ENCODE peak calls at places on chromosomes 2 and 18, in ten cellular contexts. U is brain microvascular endothelial cell, K is pancreas, D is stomach, R is tibial artery, H is GM23338, Z is HepG2, M is adrenal gland, P is BJ, B is fibroblast of lung. J is an unnamed sample. For H3K36me3, the result is how much of the 10 kb centered on the place peaks cover.

GRCh38 chr18:10036479-10036878 is 122.7 kb downstream of the VAPA start:
- DNase-seq in U (no peak), K (no peak), D (peak), R (no peak), H (no peak), Z (no peak), M (peak), P (no peak), B (no peak), J (no peak)

GRCh38 chr18:463442-464310 is 36.8 kb downstream of the COLEC12 start:
- DNase-seq in U (no peak), K (no peak), D (no peak), R (no peak), H (peak), Z (no peak), M (no peak), P (no peak), B (peak), J (no peak)

GRCh38 chr2:222305510-222306392 is 7.0 kb upstream of the PAX3 start:
- DNase-seq in U (no peak), K (no peak), D (no peak), R (no peak), H (peak), Z (no peak), M (no peak), P (no peak), B (peak), J (no peak)

GRCh38 chr2:234352270-234352669 is 144.6 kb downstream of the ARL4C start:
- DNase-seq in U (no peak), K (no peak), D (no peak), R (no peak), H (no peak), Z (no peak), M (no peak), P (no peak), B (no peak), J (no peak)

GRCh38 chr2:121231385-121232000 is 53.5 kb downstream of the TFCP2L1 start:
- DNase-seq in U (no peak), K (no peak), D (no peak), R (peak), H (no peak), Z (no peak), M (no peak), P (no peak), B (no peak), J (no peak)

GRCh38 chr18:74868461-74868860 is 270.8 kb downstream of the ZNF407 start:
- DNase-seq in U (no peak), K (no peak), D (no peak), R (no peak), H (peak), Z (no peak), M (no peak), P (no peak), B (no peak), J (no peak)

GRCh38 chr2:174668075-174668474 is 70.5 kb upstream of the WIPF1 start:
- DNase-seq in U (no peak), K (no peak), D (no peak), R (no peak), H (no peak), Z (no peak), M (no peak), P (no peak), B (no peak), J (no peak)

GRCh38 chr2:7566382-7566881 is 649.2 kb downstream of the RNF144A start:
- DNase-seq in U (no peak), K (no peak), D (no peak), R (no peak), H (no peak), Z (peak), M (no peak), P (no peak), B (no peak), J (no peak)

GRCh38 chr2:204145197-204146190 is 208.9 kb downstream of the ICOS start:
- DNase-seq in U (peak), K (peak), D (peak), R (peak), H (peak), Z (peak), M (peak), P (no peak), B (peak), J (peak)

GRCh38 chr2:230130668-230131364 is 62.1 kb upstream of the SLC16A14 start:
- DNase-seq in U (peak), K (peak), D (no peak), R (peak), H (no peak), Z (peak), M (peak), P (peak), B (peak), J (peak)

GRCh38 chr2:237421542-237422047 is 7.6 kb upstream of the COL6A3 start:
- DNase-seq in U (peak), K (peak), D (peak), R (peak), H (peak), Z (peak), M (peak), P (no peak), B (peak), J (no peak)

GRCh38 chr2:113720167-113720566 is 36.3 kb downstream of the SLC35F5 start:
- DNase-seq in U (no peak), K (no peak), D (no peak), R (no peak), H (peak), Z (peak), M (no peak), P (no peak), B (peak), J (no peak)

GRCh38 chr2:218883491-218884490 is 3.1 kb downstream of the WNT10A start:
- DNase-seq in U (no peak), K (no peak), D (no peak), R (no peak), H (peak), Z (no peak), M (no peak), P (no peak), B (no peak), J (no peak)

GRCh38 chr2:239166201-239166834 is 234.5 kb downstream of the HDAC4 start:
- DNase-seq in U (no peak), K (peak), D (no peak), R (peak), H (no peak), Z (no peak), M (peak), P (no peak), B (no peak), J (no peak)

GRCh38 chr2:1493361-1494126 is 80.3 kb downstream of the TPO start:
- DNase-seq in U (no peak), K (no peak), D (peak), R (peak), H (no peak), Z (no peak), M (peak), P (no peak), B (no peak), J (no peak)

GRCh38 chr18:24397131-24397693 is 412 bp downstream of the OSBPL1A start:
- DNase-seq in U (peak), K (peak), D (peak), R (peak), H (peak), Z (no peak), M (peak), P (peak), B (peak), J (peak)

GRCh38 chr2:158034198-158034831 is 67.4 kb upstream of the UPP2 start:
- DNase-seq in U (peak), K (peak), D (peak), R (no peak), H (peak), Z (peak), M (peak), P (no peak), B (peak), J (peak)

GRCh38 chr2:176682278-176682677 is 413.0 kb downstream of the MTX2 start:
- DNase-seq in U (no peak), K (no peak), D (no peak), R (no peak), H (no peak), Z (no peak), M (no peak), P (no peak), B (no peak), J (no peak)

GRCh38 chr2:65382776-65383357 is 49.5 kb downstream of the SPRED2 start:
- DNase-seq in U (peak), K (peak), D (peak), R (peak), H (peak), Z (peak), M (peak), P (peak), B (peak), J (peak)

GRCh38 chr2:237254369-237254861 is 159.5 kb downstream of the COL6A3 start:
- DNase-seq in U (peak), K (no peak), D (no peak), R (no peak), H (no peak), Z (no peak), M (no peak), P (peak), B (peak), J (no peak)

GRCh38 chr2:50401772-50402653 is 629.9 kb downstream of the NRXN1 start:
- DNase-seq in U (peak), K (peak), D (peak), R (no peak), H (peak), Z (peak), M (peak), P (no peak), B (peak), J (peak)

GRCh38 chr2:12424219-12424618 is 292.5 kb upstream of the TRIB2 start:
- DNase-seq in U (no peak), K (no peak), D (no peak), R (no peak), H (no peak), Z (no peak), M (no peak), P (no peak), B (no peak), J (no peak)

GRCh38 chr2:201909961-201910361 is 103.6 kb downstream of the CDK15 start:
- DNase-seq in U (peak), K (no peak), D (no peak), R (no peak), H (no peak), Z (no peak), M (no peak), P (peak), B (peak), J (no peak)

GRCh38 chr2:130834923-130835765 is 1.6 kb upstream of the ARHGEF4 start:
- DNase-seq in U (no peak), K (no peak), D (no peak), R (no peak), H (no peak), Z (no peak), M (no peak), P (no peak), B (no peak), J (no peak)

GRCh38 chr2:31129835-31130561 is 8.2 kb downstream of the GALNT14 start:
- DNase-seq in U (no peak), K (no peak), D (no peak), R (no peak), H (peak), Z (no peak), M (no peak), P (no peak), B (no peak), J (no peak)

GRCh38 chr2:31397099-31397498 is 17.4 kb downstream of the XDH start:
- DNase-seq in U (no peak), K (peak), D (peak), R (no peak), H (no peak), Z (no peak), M (no peak), P (no peak), B (no peak), J (no peak)

GRCh38 chr18:56770873-56771272 is 119.7 kb downstream of the WDR7 start:
- DNase-seq in U (no peak), K (no peak), D (no peak), R (no peak), H (no peak), Z (no peak), M (no peak), P (peak), B (no peak), J (no peak)

GRCh38 chr2:122514451-122514996 is 759.1 kb downstream of the TSN start:
- DNase-seq in U (peak), K (no peak), D (no peak), R (no peak), H (no peak), Z (no peak), M (no peak), P (no peak), B (no peak), J (no peak)

GRCh38 chr2:142291964-142292363 is 161.1 kb upstream of the LRP1B start:
- DNase-seq in U (peak), K (no peak), D (no peak), R (no peak), H (no peak), Z (no peak), M (no peak), P (peak), B (peak), J (no peak)

GRCh38 chr2:150809083-150809482 is 321.6 kb upstream of the RND3 start:
- DNase-seq in U (no peak), K (no peak), D (no peak), R (no peak), H (no peak), Z (no peak), M (no peak), P (no peak), B (no peak), J (no peak)

GRCh38 chr2:86035883-86036789 is 69.5 kb downstream of the POLR1A start:
- DNase-seq in U (peak), K (peak), D (peak), R (peak), H (peak), Z (no peak), M (peak), P (peak), B (peak), J (no peak)

GRCh38 chr18:59664329-59664728 is 32.9 kb downstream of the CCBE1 start:
- DNase-seq in U (no peak), K (no peak), D (no peak), R (no peak), H (no peak), Z (no peak), M (no peak), P (no peak), B (no peak), J (no peak)

GRCh38 chr2:237194906-237195305 is 109.2 kb downstream of the COPS8 start:
- DNase-seq in U (no peak), K (no peak), D (no peak), R (no peak), H (no peak), Z (no peak), M (no peak), P (no peak), B (no peak), J (no peak)

GRCh38 chr2:234258562-234259141 is 208.2 kb downstream of the SPP2 start:
- DNase-seq in U (peak), K (no peak), D (no peak), R (no peak), H (no peak), Z (no peak), M (no peak), P (no peak), B (no peak), J (no peak)

GRCh38 chr2:69292326-69292725 is 94.7 kb downstream of the GFPT1 start:
- DNase-seq in U (no peak), K (no peak), D (no peak), R (no peak), H (no peak), Z (no peak), M (no peak), P (no peak), B (no peak), J (no peak)

GRCh38 chr18:54737986-54738385 is 90.3 kb upstream of the RAB27B start:
- DNase-seq in U (peak), K (no peak), D (no peak), R (no peak), H (no peak), Z (no peak), M (no peak), P (no peak), B (peak), J (no peak)

GRCh38 chr2:154699560-154699901 is 1.0 kb downstream of the KCNJ3 start:
- DNase-seq in U (no peak), K (no peak), D (no peak), R (no peak), H (peak), Z (no peak), M (no peak), P (no peak), B (no peak), J (no peak)

GRCh38 chr2:154696771-154697170 is 1.7 kb upstream of the KCNJ3 start:
- DNase-seq in U (no peak), K (no peak), D (no peak), R (no peak), H (no peak), Z (no peak), M (no peak), P (no peak), B (no peak), J (no peak)

GRCh38 chr2:154698789-154699559 is 479 bp downstream of the KCNJ3 start:
- DNase-seq in U (no peak), K (no peak), D (no peak), R (peak), H (peak), Z (no peak), M (peak), P (no peak), B (no peak), J (no peak)

GRCh38 chr2:154697422-154698237 is 865 bp upstream of the KCNJ3 start:
- DNase-seq in U (no peak), K (peak), D (peak), R (peak), H (peak), Z (no peak), M (no peak), P (no peak), B (peak), J (no peak)

DNA sequence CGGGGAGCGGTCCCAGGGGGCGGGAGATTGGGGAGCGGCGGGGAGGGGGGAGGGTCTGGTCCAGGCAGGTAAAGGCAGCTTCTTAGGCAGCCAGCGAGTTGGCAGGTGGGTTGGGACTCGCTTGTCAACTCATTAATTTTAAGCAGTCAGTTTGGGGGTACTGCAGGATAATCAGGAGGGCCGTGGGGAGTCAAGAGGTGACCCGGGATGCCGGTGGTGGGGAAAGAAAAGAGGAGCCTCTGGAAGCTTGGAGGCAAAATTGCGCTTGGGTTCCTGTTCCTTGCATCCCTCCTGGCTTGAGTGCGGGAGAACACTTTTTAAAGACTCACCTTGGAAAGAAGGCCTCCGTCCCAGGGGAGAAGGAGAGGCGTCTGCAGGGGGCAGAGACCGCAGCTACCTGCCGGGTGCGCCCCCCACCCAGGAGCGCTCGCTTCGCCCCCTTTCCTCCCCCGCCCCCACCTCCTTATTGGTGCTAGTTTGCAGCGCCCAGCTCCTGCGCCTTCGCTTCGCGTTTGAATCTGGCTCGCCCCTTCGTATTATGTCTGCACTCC is at the start of gene KCNJ3:
- DNase-seq in U (no peak), K (no peak), D (no peak), R (no peak), H (peak), Z (no peak), M (no peak), P (no peak), B (no peak), J (no peak)
- H3K4me3 ChIP-seq in U (peak), K (peak), D (peak), R (peak), H (peak), Z (no peak), M (no peak), P (peak), B (no peak), J (peak)

DNA sequence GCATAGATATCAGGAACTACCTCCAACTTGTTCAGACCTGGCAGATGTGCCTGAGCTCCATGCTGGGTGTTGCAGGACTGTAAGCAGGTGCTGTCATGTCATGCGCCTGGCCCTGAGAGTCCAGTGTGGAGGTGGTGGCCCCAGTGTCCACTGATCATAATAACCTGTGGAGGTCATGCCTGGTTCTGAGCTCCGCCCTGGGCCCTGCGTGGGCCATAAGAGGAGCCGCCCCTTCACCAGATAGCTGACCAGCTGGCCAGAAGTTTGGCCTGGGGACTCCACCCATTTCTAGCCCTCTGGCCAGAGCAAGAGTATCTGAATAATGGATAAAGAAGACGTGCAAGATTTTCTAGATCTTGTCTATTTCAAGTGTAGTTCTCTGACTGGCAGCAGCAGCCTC is 72.4 kb downstream of the CTIF start:
- DNase-seq in U (no peak), K (no peak), D (no peak), R (no peak), H (no peak), Z (no peak), M (no peak), P (no peak), B (no peak), J (no peak)
- H3K36me3 ChIP-seq in U (under half), K (under half), D (under half), R (under half), H (under half), Z (under half), M (under half), P (under half), B (under half), J (under half)

GRCh38 chr2:207318071-207318683 is 152.4 kb upstream of the KLF7 start:
- DNase-seq in U (no peak), K (no peak), D (no peak), R (no peak), H (no peak), Z (no peak), M (no peak), P (no peak), B (peak), J (no peak)

GRCh38 chr2:207321504-207321903 is 155.8 kb upstream of the KLF7 start:
- DNase-seq in U (no peak), K (no peak), D (no peak), R (no peak), H (no peak), Z (no peak), M (no peak), P (no peak), B (no peak), J (no peak)

GRCh38 chr2:207319321-207319720 is 153.6 kb upstream of the KLF7 start:
- DNase-seq in U (no peak), K (no peak), D (no peak), R (no peak), H (no peak), Z (no peak), M (no peak), P (no peak), B (no peak), J (no peak)

GRCh38 chr2:207317358-207317984 is 151.7 kb upstream of the KLF7 start:
- DNase-seq in U (no peak), K (no peak), D (no peak), R (no peak), H (no peak), Z (no peak), M (no peak), P (no peak), B (peak), J (no peak)

GRCh38 chr2:207320381-207321159 is 154.8 kb upstream of the KLF7 start:
- DNase-seq in U (no peak), K (no peak), D (no peak), R (no peak), H (no peak), Z (no peak), M (no peak), P (no peak), B (no peak), J (no peak)
- TF ChIP-seq CTCF in U (peak), K (no peak), D (no peak), R (no peak), H (peak), Z (no peak), M (no peak), P (no peak), B (peak), J (no peak)

DNA sequence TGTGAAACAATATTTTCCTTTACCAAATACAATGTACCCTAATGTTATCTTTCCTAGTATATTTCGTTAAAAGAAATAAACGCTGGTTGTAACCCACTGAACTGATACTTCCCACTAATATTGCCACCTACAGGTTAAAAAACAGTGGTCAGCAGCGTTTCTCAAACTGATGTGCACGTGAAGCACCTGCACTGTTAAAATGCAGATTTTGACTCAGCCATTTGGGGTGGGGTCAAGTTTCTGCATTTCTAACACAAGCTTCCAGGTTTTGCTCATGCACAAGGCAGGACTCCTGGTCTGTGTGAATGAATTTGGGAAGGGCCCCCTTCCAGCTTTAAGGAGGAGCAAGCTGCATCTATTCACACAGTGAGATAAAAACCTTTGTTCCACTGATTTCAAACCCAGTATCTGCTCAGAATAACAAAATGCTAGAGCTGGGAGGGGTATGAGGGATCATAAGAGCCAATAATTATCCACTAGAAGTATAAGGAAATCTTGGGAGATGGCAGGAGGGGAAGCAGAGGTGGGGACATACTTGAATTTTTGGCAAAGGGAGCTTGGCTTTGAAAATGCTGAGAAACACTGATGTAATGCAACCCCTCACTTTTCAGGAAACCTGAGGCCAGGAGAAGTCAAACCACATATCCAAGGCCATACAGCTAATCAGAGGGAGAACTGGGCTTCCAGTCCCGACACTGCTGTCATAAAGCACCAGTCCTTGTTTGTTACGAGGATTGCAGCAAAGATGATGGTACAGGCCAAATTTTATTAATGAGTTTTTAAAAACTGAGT is 116.2 kb downstream of the RBMS1 start:
- DNase-seq in U (no peak), K (no peak), D (no peak), R (no peak), H (peak), Z (no peak), M (no peak), P (no peak), B (peak), J (no peak)
- H3K4me3 ChIP-seq in U (no peak), K (no peak), D (no peak), R (no peak), H (no peak), Z (no peak), M (no peak), P (no peak), B (no peak), J (no peak)